ENCODE peak calls at places on chromosomes 6 and 20, in six cellular contexts. One of them, this sample, is unnamed. For H3K4me1 and H3F3A, the result is how much of the 10 kb centered on the place peaks cover.

GRCh38 chr6:156538875-156539660 is 238.1 kb upstream of the ARID1B start:
- DNase-seq in GM23248: no peak
- DNase-seq in SK-N-SH: no peak
- DNase-seq in neural progenitor cell: no peak
- DNase-seq in GM23338: peak
- DNase-seq in PC-9: no peak
- DNase-seq in this sample: no peak

GRCh38 chr6:153090241-153090930 is 40.7 kb downstream of the RGS17 start:
- DNase-seq in GM23248: peak
- DNase-seq in SK-N-SH: no peak
- DNase-seq in neural progenitor cell: no peak
- DNase-seq in GM23338: no peak
- DNase-seq in PC-9: peak
- DNase-seq in this sample: peak

GRCh38 chr6:145886228-145886956 is 71.8 kb upstream of the FBXO30 start:
- DNase-seq in GM23248: peak
- DNase-seq in SK-N-SH: no peak
- DNase-seq in neural progenitor cell: no peak
- DNase-seq in GM23338: no peak
- DNase-seq in PC-9: no peak
- DNase-seq in this sample: no peak

GRCh38 chr6:158879180-158879579 is 60.0 kb upstream of the EZR start:
- DNase-seq in GM23248: peak
- DNase-seq in SK-N-SH: no peak
- DNase-seq in neural progenitor cell: no peak
- DNase-seq in GM23338: peak
- DNase-seq in PC-9: no peak
- DNase-seq in this sample: no peak

GRCh38 chr6:153942361-153942760 is 96.7 kb upstream of the OPRM1 start:
- DNase-seq in GM23248: no peak
- DNase-seq in SK-N-SH: no peak
- DNase-seq in neural progenitor cell: no peak
- DNase-seq in GM23338: no peak
- DNase-seq in PC-9: no peak
- DNase-seq in this sample: no peak

GRCh38 chr6:45044510-45045252 is 283.4 kb upstream of the RUNX2 start:
- DNase-seq in GM23248: peak
- DNase-seq in SK-N-SH: no peak
- DNase-seq in neural progenitor cell: no peak
- DNase-seq in GM23338: no peak
- DNase-seq in PC-9: no peak
- DNase-seq in this sample: no peak

GRCh38 chr6:75023634-75024033 is 182.2 kb downstream of the COL12A1 start:
- DNase-seq in GM23248: peak
- DNase-seq in SK-N-SH: no peak
- DNase-seq in neural progenitor cell: no peak
- DNase-seq in GM23338: no peak
- DNase-seq in PC-9: no peak
- DNase-seq in this sample: no peak

GRCh38 chr20:14617123-14617522 is 279.7 kb upstream of the FLRT3 start:
- DNase-seq in GM23248: peak
- DNase-seq in SK-N-SH: no peak
- DNase-seq in neural progenitor cell: no peak
- DNase-seq in GM23338: no peak
- DNase-seq in PC-9: no peak
- DNase-seq in this sample: no peak

GRCh38 chr6:34671362-34671761 is 25.2 kb downstream of the ILRUN start:
- DNase-seq in GM23248: peak
- DNase-seq in SK-N-SH: no peak
- DNase-seq in neural progenitor cell: no peak
- DNase-seq in GM23338: no peak
- DNase-seq in PC-9: no peak
- DNase-seq in this sample: no peak

GRCh38 chr6:112833546-112834215 is 486.6 kb downstream of the RFPL4B start:
- DNase-seq in GM23248: no peak
- DNase-seq in SK-N-SH: no peak
- DNase-seq in neural progenitor cell: no peak
- DNase-seq in GM23338: no peak
- DNase-seq in PC-9: no peak
- DNase-seq in this sample: no peak

DNA sequence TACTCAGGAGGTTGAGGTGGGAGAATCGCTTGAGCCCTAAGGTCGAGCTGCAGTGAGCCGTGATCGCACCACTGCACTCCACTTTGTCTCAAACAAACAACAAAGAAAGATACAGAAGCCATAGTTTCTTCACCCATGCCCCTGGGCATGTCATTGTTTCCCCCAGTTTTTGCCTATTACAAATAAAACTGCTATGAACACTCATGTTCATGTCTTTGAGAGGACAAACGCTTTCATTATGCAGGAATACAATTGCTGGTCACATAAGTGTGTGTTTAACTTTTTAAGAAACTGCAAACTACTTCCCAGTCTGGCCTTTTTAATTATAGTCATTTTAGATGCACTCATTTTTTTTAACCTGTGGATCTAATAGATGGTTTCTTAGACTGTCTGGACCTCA is 12.2 kb upstream of the TTPAL start:
- DNase-seq in GM23248: no peak
- DNase-seq in SK-N-SH: no peak
- DNase-seq in neural progenitor cell: no peak
- DNase-seq in GM23338: no peak
- DNase-seq in PC-9: no peak
- DNase-seq in this sample: no peak
- H3K4me1 ChIP-seq in GM23248: under half
- H3K4me1 ChIP-seq in SK-N-SH: under half
- H3K4me1 ChIP-seq in neural progenitor cell: under half
- H3K4me1 ChIP-seq in GM23338: under half
- H3K4me1 ChIP-seq in PC-9: under half
- H3K4me1 ChIP-seq in this sample: under half

GRCh38 chr6:33278810-33279209 is 1.9 kb downstream of the B3GALT4 start:
- DNase-seq in GM23248: no peak
- DNase-seq in SK-N-SH: no peak
- DNase-seq in neural progenitor cell: no peak
- DNase-seq in GM23338: no peak
- DNase-seq in PC-9: no peak
- DNase-seq in this sample: no peak

GRCh38 chr6:33278392-33278741 is 1.4 kb downstream of the B3GALT4 start:
- DNase-seq in GM23248: peak
- DNase-seq in SK-N-SH: no peak
- DNase-seq in neural progenitor cell: no peak
- DNase-seq in GM23338: no peak
- DNase-seq in PC-9: peak
- DNase-seq in this sample: no peak

GRCh38 chr6:33276864-33277662 is at the start of gene B3GALT4:
- DNase-seq in GM23248: peak
- DNase-seq in SK-N-SH: peak
- DNase-seq in neural progenitor cell: peak
- DNase-seq in GM23338: peak
- DNase-seq in PC-9: peak
- DNase-seq in this sample: no peak

GRCh38 chr6:33277663-33278391 is 904 bp downstream of the B3GALT4 start:
- DNase-seq in GM23248: peak
- DNase-seq in SK-N-SH: peak
- DNase-seq in neural progenitor cell: peak
- DNase-seq in GM23338: peak
- DNase-seq in PC-9: peak
- DNase-seq in this sample: no peak

DNA sequence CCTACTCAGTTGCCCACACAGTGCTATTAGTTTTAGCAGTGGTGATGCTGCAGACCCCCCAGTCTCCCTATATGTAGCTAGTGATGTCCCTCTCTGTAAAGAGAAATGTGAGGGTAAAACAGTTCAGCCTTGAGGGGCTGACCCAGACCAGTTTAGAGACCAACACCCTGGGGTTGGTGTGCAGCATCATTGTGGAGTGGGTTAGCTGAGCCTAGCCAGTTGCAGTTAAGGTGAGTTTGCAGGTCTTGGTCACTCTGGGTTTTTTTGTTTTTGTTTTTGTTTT is 401 bp upstream of the B3GALT4 start:
- DNase-seq in GM23248: peak
- DNase-seq in SK-N-SH: no peak
- DNase-seq in neural progenitor cell: no peak
- DNase-seq in GM23338: no peak
- DNase-seq in PC-9: no peak
- DNase-seq in this sample: no peak
- H3F3A ChIP-seq in GM23248: half or more
- H3F3A ChIP-seq in SK-N-SH: half or more
- H3F3A ChIP-seq in neural progenitor cell: half or more
- H3F3A ChIP-seq in GM23338: half or more
- H3F3A ChIP-seq in PC-9: half or more
- H3F3A ChIP-seq in this sample: half or more

GRCh38 chr20:43389231-43389630 is 68.5 kb upstream of the SRSF6 start:
- DNase-seq in GM23248: peak
- DNase-seq in SK-N-SH: no peak
- DNase-seq in neural progenitor cell: no peak
- DNase-seq in GM23338: no peak
- DNase-seq in PC-9: no peak
- DNase-seq in this sample: no peak
- H3K27ac ChIP-seq in GM23248: peak
- H3K27ac ChIP-seq in SK-N-SH: no peak
- H3K27ac ChIP-seq in neural progenitor cell: no peak
- H3K27ac ChIP-seq in GM23338: no peak
- H3K27ac ChIP-seq in PC-9: no peak
- H3K27ac ChIP-seq in this sample: no peak

GRCh38 chr20:52399352-52399751 is 207.8 kb upstream of the ZFP64 start:
- DNase-seq in GM23248: no peak
- DNase-seq in SK-N-SH: no peak
- DNase-seq in neural progenitor cell: no peak
- DNase-seq in GM23338: no peak
- DNase-seq in PC-9: no peak
- DNase-seq in this sample: no peak
- H3K4me1 ChIP-seq in GM23248: under half
- H3K4me1 ChIP-seq in SK-N-SH: under half
- H3K4me1 ChIP-seq in neural progenitor cell: under half
- H3K4me1 ChIP-seq in GM23338: under half
- H3K4me1 ChIP-seq in PC-9: under half
- H3K4me1 ChIP-seq in this sample: under half